ENCODE peak calls at places on chromosomes 6 and 20, in ten cellular contexts. N, L, A, U, F, P, K, Z, H and B are unnamed samples.

GRCh38 chr20:1061484-1062221 is 56.7 kb upstream of the PSMF1 start:
- DNase-seq in N (no peak), L (no peak), A (no peak), U (no peak), F (no peak), P (no peak), K (no peak), Z (no peak), H (no peak), B (no peak)

GRCh38 chr6:97705568-97705967 is 422.6 kb upstream of the MMS22L start:
- DNase-seq in N (peak; percentile 2), L (no peak), A (peak; percentile 2), U (no peak), F (peak; percentile 7), P (no peak), K (no peak), Z (peak; percentile 17), H (no peak), B (no peak)

GRCh38 chr6:168126566-168127383 is 47.8 kb upstream of the FRMD1 start:
- DNase-seq in N (no peak), L (no peak), A (no peak), U (no peak), F (no peak), P (no peak), K (no peak), Z (no peak), H (peak; percentile 45), B (no peak)

GRCh38 chr20:3751664-3752385 is 15.7 kb downstream of the ADISSP start:
- DNase-seq in N (peak; percentile 31), L (peak; percentile 84), A (no peak), U (no peak), F (no peak), P (no peak), K (no peak), Z (peak; percentile 56), H (no peak), B (no peak)

GRCh38 chr6:38495511-38495910 is 144.2 kb downstream of the BTBD9 start:
- DNase-seq in N (no peak), L (no peak), A (no peak), U (no peak), F (no peak), P (no peak), K (no peak), Z (no peak), H (no peak), B (no peak)

GRCh38 chr6:29656157-29656556 is 735 bp upstream of the MOG start:
- DNase-seq in N (no peak), L (no peak), A (no peak), U (no peak), F (no peak), P (no peak), K (no peak), Z (no peak), H (no peak), B (no peak)

GRCh38 chr6:56463443-56463842 is 179.2 kb downstream of the DST start:
- DNase-seq in N (no peak), L (no peak), A (no peak), U (no peak), F (no peak), P (no peak), K (no peak), Z (no peak), H (no peak), B (no peak)

GRCh38 chr6:2693191-2693590 is 57.5 kb downstream of the MYLK4 start:
- DNase-seq in N (no peak), L (no peak), A (no peak), U (no peak), F (no peak), P (no peak), K (no peak), Z (no peak), H (no peak), B (no peak)

GRCh38 chr20:3165473-3166337 is 6.0 kb upstream of the FASTKD5 start:
- DNase-seq in N (peak; percentile 81), L (no peak), A (peak; percentile 63), U (no peak), F (no peak), P (peak; percentile 40), K (no peak), Z (no peak), H (peak; percentile 87), B (no peak)

GRCh38 chr20:33803921-33804337 is 7.2 kb upstream of the CHMP4B start:
- DNase-seq in N (peak; percentile 81), L (no peak), A (peak; percentile 83), U (peak; percentile 63), F (no peak), P (peak; percentile 44), K (no peak), Z (no peak), H (no peak), B (peak; percentile 68)

GRCh38 chr6:30127238-30128093 is 8.5 kb upstream of the TRIM40 start:
- DNase-seq in N (no peak), L (no peak), A (no peak), U (no peak), F (no peak), P (no peak), K (no peak), Z (no peak), H (peak; percentile 52), B (no peak)

GRCh38 chr6:100257661-100258395 is 206.9 kb downstream of the SIM1 start:
- DNase-seq in N (peak; percentile 79), L (no peak), A (peak; percentile 68), U (peak; percentile 66), F (peak; percentile 7), P (peak; percentile 35), K (no peak), Z (no peak), H (no peak), B (no peak)

DNA sequence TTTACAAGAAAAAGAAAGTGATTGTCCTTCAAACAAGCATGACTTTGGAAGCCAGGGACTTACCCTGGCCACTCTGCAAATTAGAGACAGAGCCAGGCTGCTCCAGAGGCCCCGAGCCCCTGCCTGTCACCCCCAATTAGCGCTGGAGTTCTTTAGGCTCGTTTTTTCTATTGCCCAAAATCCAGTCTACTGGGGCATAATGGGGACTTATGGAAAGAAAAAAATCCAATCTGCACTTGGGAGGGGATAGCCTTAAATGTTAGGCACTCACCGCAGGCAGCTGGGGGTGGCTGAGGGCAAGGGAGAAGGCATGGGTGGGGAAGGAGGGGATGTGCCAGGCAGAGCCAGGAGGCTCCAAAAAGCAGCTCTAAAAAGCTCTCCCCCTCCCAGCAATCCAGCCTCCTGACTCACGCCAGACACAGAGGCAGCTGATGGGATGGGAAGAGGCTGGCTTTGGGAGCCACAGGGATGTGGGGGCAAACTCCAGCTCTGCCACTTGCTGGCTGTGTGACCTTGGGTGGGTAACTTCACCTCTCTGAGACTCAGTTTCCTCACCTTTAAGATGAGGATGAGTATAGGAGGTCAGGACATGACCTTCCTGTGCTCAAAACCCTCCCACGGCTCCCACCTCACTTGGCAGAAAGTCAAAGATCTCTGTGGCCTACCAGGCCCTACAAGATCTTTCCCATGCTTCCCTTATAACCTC is 148.7 kb downstream of the CEBPB start:
- DNase-seq in N (peak; percentile 62), L (no peak), A (peak; percentile 69), U (peak; percentile 23), F (no peak), P (peak; percentile 63), K (no peak), Z (peak; percentile 72), H (no peak), B (peak; percentile 90)
- H3K4me3 ChIP-seq in N (no peak overlapping the region), L (no peak overlapping the region), A (no peak overlapping the region), U (no peak overlapping the region), F (no peak overlapping the region), P (peak overlapping the region; percentile 19), K (peak overlapping the region; percentile 26), Z (no peak overlapping the region), H (no peak overlapping the region), B (no peak overlapping the region)

DNA sequence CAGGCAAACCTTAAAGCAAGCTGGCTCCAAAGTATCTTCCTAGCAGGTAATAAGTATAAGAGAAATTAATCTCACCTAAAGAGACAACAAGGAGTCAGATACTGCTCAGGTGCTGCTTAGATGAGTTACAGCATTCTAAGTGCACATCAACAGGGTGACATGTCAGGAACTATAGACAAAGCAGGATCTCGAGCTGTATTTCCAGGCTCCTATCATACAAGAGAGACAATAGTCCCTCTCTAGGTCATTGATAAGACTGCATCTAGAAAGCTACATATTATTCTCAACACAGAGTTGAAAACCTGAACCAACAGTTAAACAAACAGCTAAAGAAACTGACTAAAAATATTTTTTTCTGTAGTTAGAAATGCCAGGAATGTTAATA is 3.9 kb downstream of the PTPRK start:
- DNase-seq in N (no peak), L (no peak), A (peak; percentile 48), U (no peak), F (no peak), P (no peak), K (no peak), Z (no peak), H (no peak), B (no peak)
- TF ChIP-seq CTCF in N (peak; percentile 37), L (peak; percentile 24), A (peak; percentile 35), U (peak; percentile 35), F (peak; percentile 23), P (peak; percentile 16), K (no peak), Z (peak; percentile 54), H (peak; percentile 18), B (peak; percentile 27)

DNA sequence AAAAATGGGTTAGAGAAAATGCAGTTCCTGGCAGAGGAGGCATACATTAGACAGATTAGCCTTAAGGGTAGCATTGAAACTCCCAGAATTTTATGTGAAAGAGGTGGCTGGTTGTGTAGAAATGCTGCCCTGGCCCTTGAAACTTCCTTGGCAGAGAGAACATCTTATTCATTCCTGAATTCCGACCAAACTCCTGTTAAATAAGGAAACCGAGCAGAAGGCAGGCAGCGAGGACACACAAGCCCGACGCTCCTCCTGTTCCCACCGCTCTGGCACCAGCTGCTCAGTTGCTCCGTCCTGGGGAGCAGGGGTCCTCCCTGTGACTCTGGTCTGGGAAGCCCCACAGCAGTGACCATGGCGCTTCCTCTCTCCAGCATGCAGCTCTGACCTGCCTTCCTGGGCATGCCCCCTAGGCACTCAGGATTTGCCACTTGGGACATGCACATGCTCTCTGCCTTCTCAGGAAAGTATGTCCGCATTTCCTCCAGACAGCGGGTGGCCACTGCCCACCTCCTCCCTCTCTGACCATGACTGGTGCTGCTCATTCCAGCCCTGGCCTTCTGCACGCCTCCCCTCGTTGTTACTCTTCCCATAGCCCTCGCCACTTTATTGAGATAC is 35.2 kb upstream of the CLDN20 start:
- DNase-seq in N (peak; percentile 91), L (no peak), A (peak; percentile 31), U (peak; percentile 28), F (no peak), P (no peak), K (no peak), Z (no peak), H (no peak), B (peak; percentile 52)
- H3K4me3 ChIP-seq in N (no peak overlapping the region), L (no peak overlapping the region), A (no peak overlapping the region), U (no peak overlapping the region), F (no peak overlapping the region), P (no peak overlapping the region), K (peak overlapping the region; percentile 56), Z (no peak overlapping the region), H (no peak overlapping the region), B (no peak overlapping the region)

DNA sequence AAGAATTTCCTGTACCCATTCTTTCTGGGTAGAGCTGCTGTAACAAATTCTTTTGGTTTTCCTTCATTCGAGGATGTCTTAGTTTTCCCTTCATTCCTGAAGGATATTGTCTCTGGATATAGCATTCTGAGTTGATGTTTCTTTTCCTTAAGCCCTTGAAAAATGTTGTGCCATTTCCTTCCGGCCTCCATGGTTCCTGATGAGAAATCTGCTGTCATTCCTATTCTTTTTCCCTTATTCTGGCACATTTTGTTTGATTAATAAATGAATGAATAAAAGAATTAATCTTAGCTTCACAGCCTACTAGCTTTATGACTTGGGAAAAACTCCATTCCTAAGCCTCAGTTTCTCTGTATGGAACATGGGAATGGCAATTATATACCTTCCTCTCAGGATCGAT is 173.1 kb downstream of the EYA2 start:
- DNase-seq in N (peak; percentile 2), L (no peak), A (peak; percentile 6), U (no peak), F (no peak), P (no peak), K (no peak), Z (no peak), H (no peak), B (no peak)
- TF ChIP-seq CTCF in N (no peak), L (no peak), A (no peak), U (no peak), F (no peak), P (no peak), K (no peak), Z (no peak), H (no peak), B (no peak)